ENCODE peak calls at places on chromosomes 11 and 22, in eight cellular contexts. One of them, this sample, is unnamed.

GRCh38 chr22:37802310-37803194 is 5.2 kb upstream of the GCAT start:
- DNase-seq in heart right ventricle: peak
- DNase-seq in Peyer's patch: peak
- DNase-seq in kidney epithelial cell: no peak
- DNase-seq in SK-N-SH: peak
- DNase-seq in T-helper 1 cell: no peak
- DNase-seq in ovary: peak
- DNase-seq in fibroblast of lung: peak
- DNase-seq in this sample: no peak

GRCh38 chr11:88174627-88175003 is 628 bp downstream of the RAB38 start:
- DNase-seq in T-helper 1 cell: no peak
- DNase-seq in ovary: peak
- DNase-seq in Peyer's patch: peak
- DNase-seq in fibroblast of lung: peak
- DNase-seq in kidney epithelial cell: no peak
- DNase-seq in heart right ventricle: peak
- DNase-seq in SK-N-SH: no peak
- DNase-seq in this sample: peak

GRCh38 chr11:77083553-77084245 is 16.9 kb downstream of the CAPN5 start:
- DNase-seq in fibroblast of lung: no peak
- DNase-seq in Peyer's patch: peak
- DNase-seq in T-helper 1 cell: no peak
- DNase-seq in heart right ventricle: no peak
- DNase-seq in SK-N-SH: no peak
- DNase-seq in kidney epithelial cell: no peak
- DNase-seq in ovary: peak
- DNase-seq in this sample: no peak

GRCh38 chr11:47616726-47617416 is 22.7 kb upstream of the C1QTNF4 start:
- DNase-seq in SK-N-SH: no peak
- DNase-seq in heart right ventricle: peak
- DNase-seq in kidney epithelial cell: no peak
- DNase-seq in T-helper 1 cell: no peak
- DNase-seq in ovary: peak
- DNase-seq in Peyer's patch: no peak
- DNase-seq in fibroblast of lung: peak
- DNase-seq in this sample: no peak

GRCh38 chr11:87013852-87014251 is 23.9 kb upstream of the TMEM135 start:
- DNase-seq in fibroblast of lung: no peak
- DNase-seq in SK-N-SH: no peak
- DNase-seq in Peyer's patch: no peak
- DNase-seq in ovary: no peak
- DNase-seq in kidney epithelial cell: no peak
- DNase-seq in heart right ventricle: no peak
- DNase-seq in T-helper 1 cell: no peak
- DNase-seq in this sample: no peak

GRCh38 chr11:416757-417621 is 2.2 kb upstream of the SIGIRR start:
- DNase-seq in Peyer's patch: peak
- DNase-seq in T-helper 1 cell: no peak
- DNase-seq in ovary: peak
- DNase-seq in fibroblast of lung: no peak
- DNase-seq in kidney epithelial cell: no peak
- DNase-seq in heart right ventricle: peak
- DNase-seq in SK-N-SH: no peak
- DNase-seq in this sample: no peak

GRCh38 chr11:61625525-61625924 is 44.6 kb upstream of the SYT7 start:
- DNase-seq in Peyer's patch: no peak
- DNase-seq in T-helper 1 cell: no peak
- DNase-seq in fibroblast of lung: no peak
- DNase-seq in kidney epithelial cell: no peak
- DNase-seq in SK-N-SH: no peak
- DNase-seq in ovary: no peak
- DNase-seq in heart right ventricle: no peak
- DNase-seq in this sample: no peak

GRCh38 chr11:66856496-66857233 is at the start of gene LRFN4:
- DNase-seq in SK-N-SH: peak
- DNase-seq in heart right ventricle: no peak
- DNase-seq in Peyer's patch: no peak
- DNase-seq in fibroblast of lung: peak
- DNase-seq in ovary: no peak
- DNase-seq in T-helper 1 cell: peak
- DNase-seq in kidney epithelial cell: no peak
- DNase-seq in this sample: no peak

GRCh38 chr11:69473520-69473894 is 8.0 kb upstream of the LINC01488 start:
- DNase-seq in T-helper 1 cell: no peak
- DNase-seq in heart right ventricle: no peak
- DNase-seq in kidney epithelial cell: no peak
- DNase-seq in SK-N-SH: no peak
- DNase-seq in fibroblast of lung: no peak
- DNase-seq in ovary: no peak
- DNase-seq in Peyer's patch: no peak
- DNase-seq in this sample: no peak

GRCh38 chr11:76424379-76424778 is 20.4 kb upstream of the EMSY start:
- DNase-seq in fibroblast of lung: no peak
- DNase-seq in kidney epithelial cell: no peak
- DNase-seq in ovary: no peak
- DNase-seq in heart right ventricle: no peak
- DNase-seq in T-helper 1 cell: no peak
- DNase-seq in Peyer's patch: no peak
- DNase-seq in SK-N-SH: no peak
- DNase-seq in this sample: no peak

GRCh38 chr11:118535261-118535660 is 4.3 kb downstream of the TMEM25 start:
- DNase-seq in Peyer's patch: no peak
- DNase-seq in kidney epithelial cell: no peak
- DNase-seq in ovary: no peak
- DNase-seq in SK-N-SH: no peak
- DNase-seq in fibroblast of lung: no peak
- DNase-seq in T-helper 1 cell: no peak
- DNase-seq in heart right ventricle: no peak
- DNase-seq in this sample: no peak

GRCh38 chr11:86954288-86955110 is 696 bp downstream of the FZD4 start:
- DNase-seq in T-helper 1 cell: no peak
- DNase-seq in heart right ventricle: peak
- DNase-seq in ovary: peak
- DNase-seq in Peyer's patch: peak
- DNase-seq in kidney epithelial cell: no peak
- DNase-seq in fibroblast of lung: no peak
- DNase-seq in SK-N-SH: peak
- DNase-seq in this sample: no peak

GRCh38 chr11:75891947-75892739 is 77.1 kb downstream of the UVRAG start:
- DNase-seq in Peyer's patch: no peak
- DNase-seq in heart right ventricle: no peak
- DNase-seq in ovary: no peak
- DNase-seq in SK-N-SH: no peak
- DNase-seq in kidney epithelial cell: no peak
- DNase-seq in fibroblast of lung: no peak
- DNase-seq in T-helper 1 cell: no peak
- DNase-seq in this sample: no peak

GRCh38 chr22:35555351-35555915 is 14.8 kb downstream of the RASD2 start:
- DNase-seq in fibroblast of lung: peak
- DNase-seq in SK-N-SH: no peak
- DNase-seq in heart right ventricle: no peak
- DNase-seq in kidney epithelial cell: no peak
- DNase-seq in T-helper 1 cell: no peak
- DNase-seq in ovary: no peak
- DNase-seq in Peyer's patch: no peak
- DNase-seq in this sample: no peak

GRCh38 chr11:76768091-76769047 is 14.8 kb upstream of the TSKU start:
- DNase-seq in heart right ventricle: no peak
- DNase-seq in SK-N-SH: no peak
- DNase-seq in fibroblast of lung: peak
- DNase-seq in T-helper 1 cell: no peak
- DNase-seq in Peyer's patch: peak
- DNase-seq in ovary: peak
- DNase-seq in kidney epithelial cell: no peak
- DNase-seq in this sample: no peak

GRCh38 chr11:71914617-71915189 is 13.7 kb downstream of the XNDC1N start:
- DNase-seq in T-helper 1 cell: no peak
- DNase-seq in Peyer's patch: no peak
- DNase-seq in kidney epithelial cell: no peak
- DNase-seq in heart right ventricle: no peak
- DNase-seq in ovary: no peak
- DNase-seq in SK-N-SH: no peak
- DNase-seq in fibroblast of lung: no peak
- DNase-seq in this sample: no peak

GRCh38 chr22:25998118-25998775 is 171.0 kb upstream of the SEZ6L start:
- DNase-seq in fibroblast of lung: no peak
- DNase-seq in T-helper 1 cell: no peak
- DNase-seq in Peyer's patch: no peak
- DNase-seq in ovary: no peak
- DNase-seq in heart right ventricle: no peak
- DNase-seq in SK-N-SH: no peak
- DNase-seq in kidney epithelial cell: no peak
- DNase-seq in this sample: no peak

GRCh38 chr11:130715085-130715932 is 201.0 kb downstream of the SNX19 start:
- DNase-seq in T-helper 1 cell: no peak
- DNase-seq in fibroblast of lung: no peak
- DNase-seq in Peyer's patch: no peak
- DNase-seq in ovary: no peak
- DNase-seq in SK-N-SH: no peak
- DNase-seq in heart right ventricle: no peak
- DNase-seq in kidney epithelial cell: no peak
- DNase-seq in this sample: no peak

GRCh38 chr22:18024276-18024939 is at the start of gene MICAL3:
- DNase-seq in T-helper 1 cell: peak
- DNase-seq in heart right ventricle: no peak
- DNase-seq in SK-N-SH: peak
- DNase-seq in Peyer's patch: peak
- DNase-seq in fibroblast of lung: peak
- DNase-seq in ovary: peak
- DNase-seq in kidney epithelial cell: no peak
- DNase-seq in this sample: no peak

GRCh38 chr22:25202290-25202921 is 2.7 kb downstream of the CRYBB3 start:
- DNase-seq in fibroblast of lung: peak
- DNase-seq in SK-N-SH: peak
- DNase-seq in heart right ventricle: peak
- DNase-seq in Peyer's patch: no peak
- DNase-seq in ovary: peak
- DNase-seq in kidney epithelial cell: no peak
- DNase-seq in T-helper 1 cell: no peak
- DNase-seq in this sample: no peak

GRCh38 chr11:46461461-46461927 is 69.9 kb upstream of the CHRM4 start:
- DNase-seq in fibroblast of lung: peak
- DNase-seq in ovary: no peak
- DNase-seq in heart right ventricle: no peak
- DNase-seq in kidney epithelial cell: no peak
- DNase-seq in T-helper 1 cell: no peak
- DNase-seq in SK-N-SH: no peak
- DNase-seq in Peyer's patch: no peak
- DNase-seq in this sample: no peak

GRCh38 chr11:12724301-12725046 is 50.3 kb downstream of the TEAD1 start:
- DNase-seq in fibroblast of lung: peak
- DNase-seq in ovary: peak
- DNase-seq in heart right ventricle: peak
- DNase-seq in SK-N-SH: peak
- DNase-seq in kidney epithelial cell: no peak
- DNase-seq in Peyer's patch: peak
- DNase-seq in T-helper 1 cell: no peak
- DNase-seq in this sample: peak

GRCh38 chr11:125886997-125887372 is 483 bp upstream of the HYLS1 start:
- DNase-seq in T-helper 1 cell: peak
- DNase-seq in kidney epithelial cell: no peak
- DNase-seq in Peyer's patch: no peak
- DNase-seq in SK-N-SH: no peak
- DNase-seq in fibroblast of lung: peak
- DNase-seq in ovary: no peak
- DNase-seq in heart right ventricle: peak
- DNase-seq in this sample: no peak

GRCh38 chr11:102317099-102317767 is at the start of gene BIRC3:
- DNase-seq in SK-N-SH: peak
- DNase-seq in Peyer's patch: peak
- DNase-seq in ovary: peak
- DNase-seq in kidney epithelial cell: peak
- DNase-seq in fibroblast of lung: peak
- DNase-seq in heart right ventricle: peak
- DNase-seq in T-helper 1 cell: peak
- DNase-seq in this sample: peak

GRCh38 chr11:116600930-116601329 is 171.9 kb downstream of the BUD13 start:
- DNase-seq in T-helper 1 cell: no peak
- DNase-seq in fibroblast of lung: no peak
- DNase-seq in kidney epithelial cell: no peak
- DNase-seq in ovary: no peak
- DNase-seq in heart right ventricle: no peak
- DNase-seq in SK-N-SH: no peak
- DNase-seq in Peyer's patch: no peak
- DNase-seq in this sample: no peak

GRCh38 chr11:2513441-2513840 is 68.6 kb downstream of the KCNQ1 start:
- DNase-seq in kidney epithelial cell: no peak
- DNase-seq in ovary: no peak
- DNase-seq in fibroblast of lung: no peak
- DNase-seq in Peyer's patch: peak
- DNase-seq in heart right ventricle: no peak
- DNase-seq in T-helper 1 cell: no peak
- DNase-seq in SK-N-SH: peak
- DNase-seq in this sample: no peak

GRCh38 chr11:6638437-6638836 is 17.2 kb downstream of the DCHS1 start:
- DNase-seq in ovary: no peak
- DNase-seq in kidney epithelial cell: no peak
- DNase-seq in T-helper 1 cell: no peak
- DNase-seq in heart right ventricle: no peak
- DNase-seq in Peyer's patch: no peak
- DNase-seq in SK-N-SH: no peak
- DNase-seq in fibroblast of lung: no peak
- DNase-seq in this sample: no peak

GRCh38 chr11:95230054-95231034 is 658 bp downstream of the SESN3 start:
- DNase-seq in Peyer's patch: no peak
- DNase-seq in fibroblast of lung: peak
- DNase-seq in SK-N-SH: no peak
- DNase-seq in kidney epithelial cell: no peak
- DNase-seq in heart right ventricle: peak
- DNase-seq in T-helper 1 cell: peak
- DNase-seq in ovary: peak
- DNase-seq in this sample: no peak